ENCODE peak calls at places on chromosome 15, in eight cellular contexts. V is gastrocnemius medialis; L is GM20000; U is effector CD4-positive, alpha-beta T cell; K is H4; B is NCI-H774; Z is anterior cingulate cortex; I is astrocyte of the spinal cord. Y is an unnamed sample.

GRCh38 chr15:69385831-69386230 is 28.3 kb upstream of the KIF23 start:
- DNase-seq in V (no peak), L (no peak), U (no peak), K (no peak), B (no peak), Z (no peak), I (no peak), Y (no peak)

GRCh38 chr15:59294961-59295741 is 77.5 kb downstream of the MYO1E start:
- DNase-seq in V (peak; percentile 74), L (no peak), U (no peak), K (peak; percentile 62), B (no peak), Z (no peak), I (peak; percentile 95), Y (no peak)

GRCh38 chr15:64524778-64525177 is 64.4 kb downstream of the ZNF609 start:
- DNase-seq in V (no peak), L (no peak), U (no peak), K (peak; percentile 22), B (no peak), Z (no peak), I (no peak), Y (no peak)

GRCh38 chr15:52086001-52086786 is 26.4 kb downstream of the BCL2L10 start:
- DNase-seq in V (no peak), L (no peak), U (no peak), K (no peak), B (no peak), Z (no peak), I (no peak), Y (no peak)

GRCh38 chr15:81182031-81182745 is 14.5 kb upstream of the IL16 start:
- DNase-seq in V (no peak), L (no peak), U (no peak), K (peak; percentile 31), B (no peak), Z (no peak), I (no peak), Y (no peak)

GRCh38 chr15:74156678-74157411 is 16.7 kb upstream of the ISLR start:
- DNase-seq in V (peak; percentile 38), L (no peak), U (no peak), K (no peak), B (peak; percentile 44), Z (no peak), I (peak; percentile 41), Y (no peak)

GRCh38 chr15:27833974-27834373 is 265.1 kb downstream of the OCA2 start:
- DNase-seq in V (no peak), L (no peak), U (no peak), K (no peak), B (no peak), Z (no peak), I (no peak), Y (no peak)

GRCh38 chr15:52228928-52229327 is 37.7 kb upstream of the GNB5 start:
- DNase-seq in V (no peak), L (peak; percentile 35), U (no peak), K (peak; percentile 28), B (no peak), Z (no peak), I (no peak), Y (no peak)

GRCh38 chr15:56496635-56497034 is 31.7 kb upstream of the MNS1 start:
- DNase-seq in V (no peak), L (peak; percentile 69), U (no peak), K (peak; percentile 73), B (peak; percentile 58), Z (no peak), I (peak; percentile 75), Y (no peak)

GRCh38 chr15:72994778-72995177 is 57.5 kb upstream of the NEO1 start:
- DNase-seq in V (no peak), L (no peak), U (no peak), K (no peak), B (peak; percentile 71), Z (peak; percentile 26), I (no peak), Y (no peak)

GRCh38 chr15:66934315-66934930 is 131.0 kb upstream of the SMAD3 start:
- DNase-seq in V (no peak), L (no peak), U (no peak), K (no peak), B (no peak), Z (no peak), I (no peak), Y (no peak)

GRCh38 chr15:48868549-48868948 is 9.4 kb upstream of the EID1 start:
- DNase-seq in V (no peak), L (no peak), U (no peak), K (peak; percentile 82), B (no peak), Z (no peak), I (peak; percentile 67), Y (no peak)

GRCh38 chr15:69119016-69119415 is 41.4 kb upstream of the GLCE start:
- DNase-seq in V (no peak), L (no peak), U (no peak), K (no peak), B (no peak), Z (no peak), I (no peak), Y (no peak)